ENCODE peak calls at places on chromosomes 4 and X, in eight cellular contexts. F, I, T, L, C, J, D and N are unnamed samples.

GRCh38 chr4:25632135-25632534 is 23.5 kb upstream of the SLC34A2 start:
- DNase-seq in F (no peak), I (no peak), T (no peak), L (no peak), C (no peak), J (no peak), D (no peak), N (no peak)

GRCh38 chr4:76055005-76055404 is 19.1 kb upstream of the CXCL11 start:
- DNase-seq in F (no peak), I (no peak), T (peak), L (no peak), C (no peak), J (peak), D (no peak), N (no peak)

GRCh38 chrX:116490091-116490490 is 27.3 kb upstream of the CT83 start:
- DNase-seq in F (no peak), I (no peak), T (no peak), L (no peak), C (no peak), J (no peak), D (no peak), N (no peak)

GRCh38 chrX:97858592-97858991 is 974.9 kb downstream of the RPA4 start:
- DNase-seq in F (no peak), I (no peak), T (no peak), L (no peak), C (no peak), J (no peak), D (no peak), N (no peak)

GRCh38 chr4:37268311-37268710 is 23.8 kb downstream of the NWD2 start:
- DNase-seq in F (no peak), I (no peak), T (no peak), L (no peak), C (no peak), J (no peak), D (no peak), N (no peak)

GRCh38 chr4:112348488-112349158 is 51.5 kb downstream of the ALPK1 start:
- DNase-seq in F (peak), I (peak), T (no peak), L (peak), C (peak), J (no peak), D (peak), N (peak)

GRCh38 chr4:22483551-22483981 is 32.3 kb downstream of the ADGRA3 start:
- DNase-seq in F (no peak), I (no peak), T (peak), L (no peak), C (no peak), J (no peak), D (no peak), N (peak)

GRCh38 chr4:15089979-15090378 is 87.7 kb downstream of the CPEB2 start:
- DNase-seq in F (no peak), I (no peak), T (no peak), L (no peak), C (no peak), J (no peak), D (no peak), N (no peak)

GRCh38 chr4:70902577-70903281 is 560 bp downstream of the MOB1B start:
- DNase-seq in F (no peak), I (peak), T (no peak), L (no peak), C (peak), J (peak), D (no peak), N (no peak)

GRCh38 chr4:49217492-49217891 is 231.4 kb downstream of the CWH43 start:
- DNase-seq in F (no peak), I (no peak), T (no peak), L (no peak), C (no peak), J (no peak), D (no peak), N (no peak)

GRCh38 chr4:118954246-118954645 is 65.6 kb downstream of the SYNPO2 start:
- DNase-seq in F (no peak), I (no peak), T (no peak), L (no peak), C (no peak), J (no peak), D (no peak), N (no peak)

GRCh38 chr4:69536558-69536957 is 40.9 kb upstream of the UGT2B4 start:
- DNase-seq in F (no peak), I (no peak), T (no peak), L (no peak), C (no peak), J (no peak), D (no peak), N (no peak)

GRCh38 chr4:101418055-101418454 is 70.7 kb upstream of the PPP3CA start:
- DNase-seq in F (no peak), I (no peak), T (peak), L (no peak), C (no peak), J (peak), D (no peak), N (no peak)